ENCODE peak calls at places on chromosomes 6 and 20, in five cellular contexts. Y is DND-41, P is IMR-90, V is SK-N-SH, O is esophagus squamous epithelium. J is an unnamed sample. For H3K9me3, the result is how much of the 10 kb centered on the place peaks cover.

GRCh38 chr20:34124469-34125249 is 12.6 kb upstream of the EIF2S2 start:
- DNase-seq in Y (no peak), P (no peak), V (peak), O (no peak), J (no peak)

GRCh38 chr6:167759912-167760311 is 66.8 kb upstream of the AFDN start:
- DNase-seq in Y (no peak), P (no peak), V (no peak), O (no peak), J (no peak)

GRCh38 chr6:115896538-115897129 is 164.1 kb downstream of the FRK start:
- DNase-seq in Y (no peak), P (peak), V (peak), O (no peak), J (no peak)

GRCh38 chr6:111626446-111626845 is 20.8 kb upstream of the TRAF3IP2 start:
- DNase-seq in Y (no peak), P (no peak), V (no peak), O (no peak), J (no peak)

GRCh38 chr20:33977535-33977934 is 16.2 kb upstream of the RALY start:
- DNase-seq in Y (no peak), P (no peak), V (no peak), O (no peak), J (no peak)

GRCh38 chr6:153956807-153957206 is 82.2 kb upstream of the OPRM1 start:
- DNase-seq in Y (no peak), P (no peak), V (no peak), O (no peak), J (no peak)

GRCh38 chr6:65113581-65113980 is 593.4 kb downstream of the EYS start:
- DNase-seq in Y (no peak), P (peak), V (no peak), O (no peak), J (no peak)

GRCh38 chr6:118755941-118756646 is 104.7 kb upstream of the CEP85L start:
- DNase-seq in Y (no peak), P (no peak), V (no peak), O (no peak), J (no peak)

GRCh38 chr6:157047951-157048350 is 270.8 kb downstream of the ARID1B start:
- DNase-seq in Y (no peak), P (peak), V (no peak), O (no peak), J (no peak)

GRCh38 chr20:25227317-25227831 is 20.5 kb upstream of the PYGB start:
- DNase-seq in Y (no peak), P (peak), V (no peak), O (no peak), J (peak)

GRCh38 chr6:45563092-45563491 is 185.4 kb upstream of the SUPT3H start:
- DNase-seq in Y (no peak), P (no peak), V (no peak), O (no peak), J (no peak)

GRCh38 chr6:41568585-41569384 is 22.6 kb downstream of the FOXP4 start:
- DNase-seq in Y (no peak), P (peak), V (no peak), O (no peak), J (no peak)

GRCh38 chr20:10349118-10349517 is 84.9 kb downstream of the MKKS start:
- DNase-seq in Y (no peak), P (no peak), V (no peak), O (no peak), J (no peak)

GRCh38 chr6:26003102-26003694 is 40.6 kb downstream of the TRIM38 start:
- DNase-seq in Y (peak), P (peak), V (peak), O (no peak), J (no peak)

GRCh38 chr6:34645627-34646026 is 50.9 kb downstream of the ILRUN start:
- DNase-seq in Y (no peak), P (no peak), V (no peak), O (no peak), J (no peak)

GRCh38 chr20:25369529-25369928 is 21.1 kb downstream of the ABHD12 start:
- DNase-seq in Y (no peak), P (no peak), V (no peak), O (no peak), J (no peak)

GRCh38 chr6:45737331-45738056 is 278.2 kb downstream of the CLIC5 start:
- DNase-seq in Y (no peak), P (no peak), V (no peak), O (no peak), J (no peak)

GRCh38 chr20:2914160-2914559 is 40.9 kb downstream of the PTPRA start:
- DNase-seq in Y (no peak), P (no peak), V (no peak), O (no peak), J (no peak)

GRCh38 chr20:48006036-48006833 is 221.0 kb upstream of the SULF2 start:
- DNase-seq in Y (peak), P (no peak), V (no peak), O (no peak), J (no peak)

GRCh38 chr20:19433371-19434316 is 221.2 kb downstream of the SLC24A3 start:
- DNase-seq in Y (no peak), P (no peak), V (no peak), O (no peak), J (no peak)

GRCh38 chr20:47502801-47503239 is 1.1 kb downstream of the NCOA3 start:
- DNase-seq in Y (peak), P (peak), V (peak), O (no peak), J (no peak)

GRCh38 chr6:142521791-142522190 is 220.0 kb downstream of the ADGRG6 start:
- DNase-seq in Y (no peak), P (no peak), V (no peak), O (no peak), J (no peak)

GRCh38 chr6:13511913-13512717 is 24.7 kb upstream of the GFOD1 start:
- DNase-seq in Y (no peak), P (no peak), V (no peak), O (no peak), J (no peak)

GRCh38 chr6:40922281-40922680 is 116.7 kb downstream of the UNC5CL start:
- DNase-seq in Y (no peak), P (peak), V (no peak), O (no peak), J (no peak)

GRCh38 chr6:160088069-160088773 is 33.4 kb upstream of the SLC22A1 start:
- DNase-seq in Y (no peak), P (peak), V (peak), O (no peak), J (peak)

GRCh38 chr6:167145468-167145867 is 12.3 kb downstream of the GPR31 start:
- DNase-seq in Y (no peak), P (no peak), V (no peak), O (no peak), J (no peak)

GRCh38 chr6:53854843-53855567 is 60.2 kb downstream of the LRRC1 start:
- DNase-seq in Y (no peak), P (no peak), V (no peak), O (no peak), J (no peak)

DNA sequence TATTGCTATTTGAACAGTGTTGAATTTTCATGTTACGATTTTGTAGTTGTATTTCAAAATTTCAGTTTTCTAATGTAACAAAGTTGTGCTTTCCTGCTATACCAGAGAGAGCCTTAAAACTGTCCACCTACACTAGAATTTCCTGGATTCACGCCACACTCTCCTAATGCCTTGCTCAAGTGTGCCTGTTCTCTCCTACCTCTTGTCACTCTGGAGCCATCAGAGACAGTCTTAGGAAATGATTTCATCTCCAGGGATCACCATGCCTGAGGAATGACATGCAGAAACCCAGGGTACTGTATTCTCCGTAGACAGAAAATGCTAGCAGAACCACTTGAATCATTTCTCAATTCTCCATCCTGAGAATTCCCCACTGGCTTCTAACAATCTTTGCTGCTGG is 667.6 kb downstream of the KIF16B start:
- DNase-seq in Y (no peak), P (no peak), V (no peak), O (no peak), J (no peak)
- H3K9me3 ChIP-seq in Y (under half), P (under half), V (under half), O (under half), J (under half)

GRCh38 chr6:69820438-69820837 is 23.6 kb upstream of the LMBRD1 start:
- DNase-seq in Y (no peak), P (no peak), V (no peak), O (no peak), J (no peak)
- H3K9me3 ChIP-seq in Y (under half), P (under half), V (under half), O (under half), J (under half)

DNA sequence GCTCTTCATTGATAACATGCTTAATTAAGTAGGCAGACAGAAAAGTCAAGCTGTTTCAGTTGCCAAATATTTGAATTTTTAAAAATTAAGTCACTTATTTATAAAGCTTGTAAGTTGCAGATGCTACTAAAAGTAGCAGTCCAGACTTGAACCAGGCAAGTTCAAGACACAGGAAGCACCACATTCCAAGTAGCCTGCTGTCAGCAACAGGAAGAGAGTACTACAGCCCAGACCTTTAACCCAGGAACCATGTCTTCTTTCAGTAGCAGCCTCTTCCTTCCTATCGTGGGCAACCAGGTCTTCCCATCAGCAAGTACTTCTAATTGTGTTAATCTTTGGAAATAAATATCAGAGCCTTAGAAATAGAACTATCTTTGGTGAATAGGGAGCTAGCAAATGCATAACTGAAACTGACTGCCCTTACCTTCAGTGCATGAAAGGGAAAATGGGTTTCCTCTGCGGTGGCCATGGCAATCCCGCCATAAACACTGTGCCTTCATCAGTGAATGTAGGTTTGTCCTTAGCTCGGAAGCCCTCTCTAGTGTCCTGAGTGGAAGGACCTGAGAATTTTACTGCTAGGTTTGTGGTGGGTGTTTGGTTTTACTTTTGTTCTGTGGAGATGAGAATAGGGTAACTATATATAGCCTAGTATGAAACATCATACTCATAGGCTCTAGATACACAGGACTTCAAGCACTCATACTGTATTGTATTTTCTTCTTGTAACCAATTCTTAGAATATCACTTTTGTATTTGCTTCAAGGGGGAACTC is 95.6 kb downstream of the SYCP2 start:
- DNase-seq in Y (no peak), P (no peak), V (no peak), O (no peak), J (no peak)
- H3K9me3 ChIP-seq in Y (under half), P (under half), V (under half), O (under half), J (under half)

DNA sequence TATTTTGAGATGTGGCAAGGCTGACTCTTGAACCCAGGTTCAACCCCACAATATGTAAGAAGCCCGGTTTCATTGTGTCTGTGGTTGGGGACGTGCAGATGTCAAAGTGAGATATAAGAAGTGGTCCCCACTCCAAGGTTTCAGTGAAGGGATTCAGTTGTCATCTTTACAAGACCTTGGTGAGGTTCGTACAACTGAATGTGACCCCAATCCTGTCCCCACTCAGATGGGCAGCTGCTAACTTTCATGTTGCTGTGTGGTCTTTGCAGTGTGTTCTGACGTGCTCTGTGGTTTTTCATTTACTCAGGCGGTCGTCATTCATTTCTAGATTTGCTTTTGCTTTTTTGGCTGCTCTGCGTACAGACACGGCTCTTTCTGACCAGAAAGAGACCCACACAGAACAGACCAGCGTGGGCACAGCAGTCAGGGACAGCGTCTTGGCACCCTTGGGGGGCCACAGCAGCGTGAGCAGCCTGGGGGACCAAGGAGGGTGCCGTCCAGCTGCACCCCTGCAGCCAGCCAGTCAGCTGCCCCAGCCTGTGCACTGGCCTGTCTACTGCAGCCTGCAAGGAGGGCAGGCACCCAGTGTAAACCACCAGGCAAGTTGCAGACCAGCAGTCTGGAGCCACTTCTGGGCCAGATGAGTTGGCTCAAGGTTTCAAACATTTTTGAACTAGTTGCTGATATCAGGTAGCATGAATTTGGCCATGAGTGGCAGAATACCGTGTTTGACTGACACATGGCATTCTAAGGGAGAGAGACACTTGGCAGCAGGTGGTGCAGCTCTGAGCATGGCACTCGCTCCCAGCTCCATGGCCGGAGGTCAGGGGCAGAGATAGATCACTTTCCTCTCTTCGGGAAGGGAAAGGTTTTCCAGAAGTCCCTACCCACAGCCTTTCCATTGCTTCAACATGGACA is 49.4 kb upstream of the IRF4 start:
- DNase-seq in Y (no peak), P (no peak), V (no peak), O (no peak), J (no peak)
- H3K9me3 ChIP-seq in Y (under half), P (under half), V (under half), O (under half), J (under half)

GRCh38 chr6:4797590-4797989 is 21.4 kb downstream of the CDYL start:
- DNase-seq in Y (no peak), P (peak), V (no peak), O (no peak), J (no peak)
- H3K9me3 ChIP-seq in Y (under half), P (under half), V (under half), O (under half), J (under half)